ENCODE peak calls at places on chromosomes 16 and 17, in four cellular contexts. S is Kasumi-1; P is dorsolateral prefrontal cortex; X is stimulated activated CD4-positive, alpha-beta T cell treated with anti-CD3 and anti-CD28 coated beads, Interleukin-4, amount 100 ng/mL, for 1 hour. Z is an unnamed sample.

GRCh38 chr17:1577186-1577585 is 14.6 kb upstream of the PITPNA start:
- DNase-seq in X (no peak), P (no peak), S (peak; percentile 20), Z (peak; percentile 95)

GRCh38 chr17:39903158-39903884 is 15.1 kb downstream of the GSDMB start:
- DNase-seq in P (no peak), S (peak; percentile 11), X (no peak), Z (no peak)

GRCh38 chr17:61405686-61406542 is 6.3 kb downstream of the TBX2 start:
- DNase-seq in P (no peak), S (no peak), X (no peak), Z (peak; percentile 30)

GRCh38 chr16:60203525-60204124 is 1469.5 kb upstream of the GOT2 start:
- DNase-seq in S (peak; percentile 41), P (no peak), X (no peak), Z (no peak)

GRCh38 chr17:75130059-75130631 is 1.4 kb downstream of the NT5C start:
- DNase-seq in S (no peak), X (no peak), P (no peak), Z (no peak)

GRCh38 chr17:40106760-40107265 is 6.4 kb upstream of the NR1D1 start:
- DNase-seq in S (no peak), P (peak; percentile 39), X (no peak), Z (no peak)

GRCh38 chr16:58010886-58011285 is 9.7 kb downstream of the USB1 start:
- DNase-seq in S (no peak), P (no peak), X (no peak), Z (no peak)

GRCh38 chr17:11296994-11297393 is 56.0 kb downstream of the SHISA6 start:
- DNase-seq in S (peak; percentile 1), X (no peak), P (no peak), Z (no peak)

GRCh38 chr16:20263138-20263855 is 64.0 kb downstream of the GP2 start:
- DNase-seq in P (no peak), X (no peak), S (no peak), Z (no peak)

GRCh38 chr16:78684655-78685400 is 585.4 kb downstream of the WWOX start:
- DNase-seq in S (no peak), X (no peak), P (no peak), Z (no peak)

GRCh38 chr17:21302711-21303425 is 18.4 kb downstream of the MAP2K3 start:
- DNase-seq in P (no peak), S (no peak), X (no peak), Z (no peak)

GRCh38 chr16:59212492-59213024 is 478.4 kb upstream of the GOT2 start:
- DNase-seq in S (no peak), P (no peak), X (no peak), Z (no peak)

GRCh38 chr16:57736419-57737281 is 1.1 kb downstream of the KATNB1 start:
- DNase-seq in S (no peak), P (no peak), X (peak; percentile 41), Z (peak; percentile 59)

GRCh38 chr16:27529962-27530361 is 19.8 kb downstream of the GTF3C1 start:
- DNase-seq in S (no peak), X (no peak), P (peak; percentile 29), Z (no peak)

GRCh38 chr16:24771779-24772157 is 42.3 kb downstream of the TNRC6A start:
- DNase-seq in S (no peak), X (no peak), P (no peak), Z (no peak)

GRCh38 chr17:4902540-4902939 is 358 bp downstream of the CHRNE start:
- DNase-seq in S (no peak), P (no peak), X (no peak), Z (no peak)

GRCh38 chr17:29723283-29724047 is 100.8 kb upstream of the CORO6 start:
- DNase-seq in X (no peak), P (no peak), S (peak; percentile 88), Z (no peak)

GRCh38 chr17:73396429-73397277 is 84.9 kb upstream of the CDC42EP4 start:
- DNase-seq in X (no peak), S (no peak), P (no peak), Z (no peak)

GRCh38 chr17:78132086-78132676 is 1.6 kb downstream of the TMC8 start:
- DNase-seq in S (peak; percentile 67), X (peak; percentile 69), P (no peak), Z (peak; percentile 87)

GRCh38 chr17:63498621-63499195 is 21.8 kb downstream of the ACE start:
- DNase-seq in S (no peak), P (no peak), X (no peak), Z (no peak)

GRCh38 chr16:83813818-83814653 is 6.3 kb downstream of the HSBP1 start:
- DNase-seq in S (peak; percentile 5), P (no peak), X (no peak), Z (no peak)

GRCh38 chr16:84631153-84631466 is 13.2 kb upstream of the COTL1 start:
- DNase-seq in P (no peak), S (no peak), X (no peak), Z (no peak)

GRCh38 chr17:73998246-73999220 is 204.9 kb upstream of the RPL38 start:
- DNase-seq in X (peak; percentile 67), P (no peak), S (peak; percentile 18), Z (peak; percentile 85)

GRCh38 chr17:75720656-75721462 is at the start of gene ITGB4:
- DNase-seq in X (peak; percentile 60), P (peak; percentile 10), S (peak; percentile 22), Z (peak; percentile 93)

GRCh38 chr17:8294814-8295316 is 335 bp downstream of the SLC25A35 start:
- DNase-seq in P (no peak), S (no peak), X (no peak), Z (no peak)

GRCh38 chr17:45225051-45225700 is 3.5 kb downstream of the FMNL1 start:
- DNase-seq in P (no peak), X (peak; percentile 51), S (peak; percentile 27), Z (peak; percentile 83)

GRCh38 chr16:85492617-85492957 is 120.5 kb upstream of the GSE1 start:
- DNase-seq in S (no peak), X (no peak), P (no peak), Z (no peak)

GRCh38 chr16:86072328-86073102 is 173.6 kb downstream of the IRF8 start:
- DNase-seq in S (peak; percentile 60), X (peak; percentile 24), P (peak; percentile 33), Z (peak; percentile 23)

GRCh38 chr16:29022196-29022595 is 37.3 kb downstream of the LAT start:
- DNase-seq in X (no peak), S (no peak), P (no peak), Z (no peak)

GRCh38 chr17:82935944-82936767 is 96.3 kb upstream of the ZNF750 start:
- DNase-seq in X (no peak), P (no peak), S (no peak), Z (peak; percentile 13)

GRCh38 chr17:46772879-46773620 is 45.4 kb downstream of the WNT3 start:
- DNase-seq in S (peak; percentile 56), P (no peak), X (no peak), Z (no peak)

GRCh38 chr16:3717235-3718018 is at the start of gene TRAP1:
- DNase-seq in X (peak; percentile 94), P (peak; percentile 91), S (peak; percentile 23), Z (peak; percentile 98)

GRCh38 chr17:77927777-77928518 is 30.6 kb upstream of the TNRC6C start:
- DNase-seq in X (no peak), P (no peak), S (no peak), Z (no peak)

GRCh38 chr17:58484600-58484999 is 3.6 kb downstream of the HSF5 start:
- DNase-seq in S (no peak), X (no peak), P (no peak), Z (no peak)

GRCh38 chr16:75593825-75594820 is 27.9 kb downstream of the GABARAPL2 start:
- DNase-seq in S (no peak), X (no peak), P (no peak), Z (no peak)

GRCh38 chr16:83473109-83473508 is 334.7 kb upstream of the HSBP1 start:
- DNase-seq in P (no peak), X (no peak), S (no peak), Z (no peak)

GRCh38 chr16:49150341-49150740 is 131.3 kb downstream of the CBLN1 start:
- DNase-seq in P (no peak), X (no peak), S (no peak), Z (no peak)

GRCh38 chr17:38752930-38753506 is 477 bp downstream of the PSMB3 start:
- DNase-seq in S (no peak), P (no peak), X (no peak), Z (peak; percentile 80)

Z was measured in left lung.